ENCODE peak calls at places on chromosome 1, in four cellular contexts. X is LHCN-M2, N is H9, F is NCI-H1105. E is an unnamed sample.

GRCh38 chr1:177800386-177801058 is 169.3 kb downstream of the SEC16B start:
- DNase-seq in F (peak; percentile 17), N (no peak), X (peak; percentile 99), E (no peak)

GRCh38 chr1:239123243-239123642 is 263.1 kb upstream of the CHRM3 start:
- DNase-seq in N (no peak), F (no peak), X (no peak), E (no peak)

GRCh38 chr1:183597656-183598055 is 7.4 kb upstream of the NCF2 start:
- DNase-seq in X (no peak), N (no peak), F (no peak), E (no peak)

GRCh38 chr1:164768045-164768402 is 209.0 kb downstream of the PBX1 start:
- DNase-seq in N (no peak), X (no peak), F (no peak), E (no peak)

GRCh38 chr1:227950735-227951224 is 3.0 kb upstream of the WNT9A start:
- DNase-seq in N (no peak), F (no peak), X (no peak), E (no peak)

GRCh38 chr1:16082283-16083038 is 9.0 kb upstream of the FAM131C start:
- DNase-seq in X (peak; percentile 52), N (peak; percentile 83), F (peak; percentile 49), E (peak; percentile 71)

GRCh38 chr1:55631508-55631907 is 416.3 kb upstream of the USP24 start:
- DNase-seq in F (no peak), N (no peak), X (peak; percentile 51), E (no peak)

GRCh38 chr1:6889875-6890480 is 104.7 kb downstream of the CAMTA1 start:
- DNase-seq in N (no peak), F (peak; percentile 34), X (peak; percentile 64), E (no peak)

GRCh38 chr1:89608627-89609338 is 24.1 kb upstream of the LRRC8C start:
- DNase-seq in X (no peak), F (no peak), N (no peak), E (peak; percentile 60)

GRCh38 chr1:46133946-46134345 is 1.5 kb upstream of the PIK3R3 start:
- DNase-seq in N (no peak), F (no peak), X (no peak), E (no peak)

GRCh38 chr1:34418166-34418565 is 241.5 kb downstream of the C1orf94 start:
- DNase-seq in X (no peak), N (no peak), F (no peak), E (no peak)

GRCh38 chr1:34166191-34167090 is 1.4 kb upstream of the CSMD2 start:
- DNase-seq in X (no peak), F (no peak), N (peak; percentile 82), E (no peak)

GRCh38 chr1:26027716-26028489 is 6.3 kb downstream of the EXTL1 start:
- DNase-seq in X (no peak), N (no peak), F (no peak), E (no peak)

E was measured in naive thymus-derived CD8-positive, alpha-beta T cell.